ENCODE peak calls at places on chromosome 20, in four cellular contexts. T is H1, Z is HepG2, Q is GM12878. L is an unnamed sample.

GRCh38 chr20:43579861-43580793 is 10.6 kb upstream of the IFT52 start:
- DNase-seq in Q (no peak), T (no peak), Z (no peak), L (no peak)

GRCh38 chr20:14882846-14883245 is 545.4 kb upstream of the FLRT3 start:
- DNase-seq in T (no peak), Z (no peak), Q (no peak), L (no peak)

GRCh38 chr20:14775778-14776177 is 438.4 kb upstream of the FLRT3 start:
- DNase-seq in Q (no peak), Z (peak; percentile 64), T (no peak), L (no peak)

GRCh38 chr20:22302039-22302438 is 282.3 kb downstream of the FOXA2 start:
- DNase-seq in T (no peak), Z (no peak), Q (no peak), L (no peak)

GRCh38 chr20:25989196-25989595 is 292.5 kb upstream of the ZNF337 start:
- DNase-seq in Q (no peak), Z (no peak), T (no peak), L (no peak)

GRCh38 chr20:24678351-24679106 is 209.1 kb downstream of the SYNDIG1 start:
- DNase-seq in T (no peak), Q (no peak), Z (no peak), L (no peak)

GRCh38 chr20:33209789-33210188 is 7.4 kb upstream of the BPIFA3 start:
- DNase-seq in Z (peak; percentile 74), T (peak; percentile 89), Q (no peak), L (peak; percentile 51)

GRCh38 chr20:3889489-3890409 is 562 bp downstream of the PANK2 start:
- DNase-seq in Q (no peak), T (peak; percentile 53), Z (peak; percentile 33), L (no peak)

GRCh38 chr20:45060341-45060740 is 40.6 kb downstream of the KCNS1 start:
- DNase-seq in T (no peak), Z (no peak), Q (no peak), L (no peak)

GRCh38 chr20:9179193-9179802 is 110.4 kb downstream of the PLCB4 start:
- DNase-seq in Q (no peak), Z (no peak), T (no peak), L (no peak)

GRCh38 chr20:5215592-5216304 is 88.9 kb downstream of the CDS2 start:
- DNase-seq in T (no peak), Z (no peak), Q (no peak), L (no peak)

GRCh38 chr20:2692036-2692885 is at the start of gene EBF4:
- DNase-seq in Z (no peak), T (peak; percentile 64), Q (no peak), L (no peak)

GRCh38 chr20:3749689-3750639 is 17.5 kb downstream of the HSPA12B start:
- DNase-seq in Q (no peak), Z (peak; percentile 56), T (peak; percentile 94), L (no peak)

GRCh38 chr20:63178445-63178818 is 37.5 kb downstream of the YTHDF1 start:
- DNase-seq in T (peak; percentile 77), Q (no peak), Z (no peak), L (peak; percentile 77)

GRCh38 chr20:47099749-47100515 is 205.3 kb downstream of the EYA2 start:
- DNase-seq in Q (no peak), T (no peak), Z (no peak), L (no peak)

GRCh38 chr20:64109831-64110391 is 2.5 kb upstream of the NPBWR2 start:
- DNase-seq in T (peak; percentile 37), Z (no peak), Q (no peak), L (no peak)

GRCh38 chr20:6828794-6829423 is 61.4 kb downstream of the BMP2 start:
- DNase-seq in Q (peak; percentile 30), Z (peak; percentile 74), T (peak; percentile 69), L (peak; percentile 54)

GRCh38 chr20:47181056-47181862 is 175.2 kb downstream of the ZMYND8 start:
- DNase-seq in Q (no peak), T (no peak), Z (peak; percentile 92), L (peak; percentile 72)

GRCh38 chr20:54650201-54650722 is 174.9 kb downstream of the DOK5 start:
- DNase-seq in Z (no peak), Q (no peak), T (no peak), L (no peak)

GRCh38 chr20:57167971-57168693 is 98.3 kb downstream of the BMP7 start:
- DNase-seq in T (no peak), Q (no peak), Z (no peak), L (peak; percentile 22)
- TF ChIP-seq SUZ12 in T (no peak), Q (no peak), Z (no peak), L (no peak)

DNA sequence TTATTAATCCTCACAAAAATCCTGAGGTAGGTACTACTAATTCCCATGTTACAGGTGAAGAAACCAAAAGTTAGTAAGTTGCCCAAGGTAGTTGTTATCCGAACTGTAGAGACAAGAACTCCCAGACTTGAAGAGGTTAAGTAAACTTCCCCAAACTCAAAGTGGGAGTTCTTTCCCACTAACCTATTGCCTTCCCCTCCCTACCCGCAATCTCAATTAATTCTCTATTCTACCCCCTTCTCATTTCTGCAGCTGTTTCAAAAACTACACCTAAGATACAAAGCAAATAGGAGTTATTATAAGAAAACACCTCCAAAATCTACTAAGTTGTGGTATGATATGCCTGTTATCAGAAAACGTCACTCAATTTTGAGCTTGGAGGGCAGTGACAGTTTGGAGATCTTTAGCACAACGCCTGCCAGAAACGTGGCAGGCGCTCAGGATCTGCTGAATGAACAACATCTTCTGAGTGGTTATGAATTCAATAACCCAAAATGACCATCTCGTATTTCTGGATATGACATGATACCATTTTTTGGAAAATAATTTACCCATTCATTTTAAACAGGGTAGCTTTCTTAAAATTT is 7.1 kb downstream of the CSNK2A1 start:
- DNase-seq in T (no peak), Z (no peak), Q (no peak), L (no peak)
- H3K4me1 ChIP-seq in T (peaks cover 4% of the 10 kb centered on the region), Z (peaks cover 91% of the 10 kb centered on the region), Q (peaks cover 22% of the 10 kb centered on the region), L (peaks cover 3% of the 10 kb centered on the region)

GRCh38 chr20:34216382-34216742 is 24.9 kb upstream of the ASIP start:
- DNase-seq in T (no peak), Q (no peak), Z (no peak), L (no peak)
- H3K4me3 ChIP-seq in T (peak overlapping the region; percentile 33), Q (no peak overlapping the region), Z (peak overlapping the region; percentile 47), L (no peak overlapping the region)

GRCh38 chr20:51423810-51424209 is 118.7 kb downstream of the NFATC2 start:
- DNase-seq in Z (no peak), Q (no peak), T (no peak), L (peak; percentile 95)
- TF ChIP-seq SUZ12 in Z (no peak), Q (no peak), T (no peak), L (no peak)

GRCh38 chr20:8152183-8152582 is 20.1 kb downstream of the PLCB1 start:
- DNase-seq in Q (no peak), Z (no peak), T (no peak), L (no peak)
- H3K4me1 ChIP-seq in Q (no peaks in the 10 kb centered on the region), Z (peaks cover 45% of the 10 kb centered on the region), T (no peaks in the 10 kb centered on the region), L (no peaks in the 10 kb centered on the region)